ENCODE peak calls at places on chromosomes 13 and 19, in seven cellular contexts. One of them, this sample, is unnamed.
A peak's percentile ranks its signal among the peaks of the same experiment; 100 is the strongest.

GRCh38 chr13:21686761-21687391 is 16.0 kb downstream of the FGF9 start:
- DNase-seq in hepatocyte: no peak
- DNase-seq in breast epithelium: no peak
- DNase-seq in lung: no peak
- DNase-seq in thoracic aorta: no peak
- DNase-seq in AG04450: no peak
- DNase-seq in sigmoid colon: no peak
- DNase-seq in this sample: no peak

GRCh38 chr19:11539495-11540365 is 1.1 kb downstream of the CNN1 start:
- DNase-seq in hepatocyte: peak; percentile 64
- DNase-seq in breast epithelium: peak; percentile 67
- DNase-seq in sigmoid colon: peak; percentile 91
- DNase-seq in thoracic aorta: no peak
- DNase-seq in lung: no peak
- DNase-seq in AG04450: no peak
- DNase-seq in this sample: no peak

GRCh38 chr19:14107581-14108461 is 9.7 kb downstream of the PRKACA start:
- DNase-seq in AG04450: no peak
- DNase-seq in breast epithelium: no peak
- DNase-seq in lung: no peak
- DNase-seq in thoracic aorta: no peak
- DNase-seq in hepatocyte: no peak
- DNase-seq in sigmoid colon: no peak
- DNase-seq in this sample: no peak

GRCh38 chr19:2641332-2641698 is 61.2 kb downstream of the GNG7 start:
- DNase-seq in breast epithelium: no peak
- DNase-seq in sigmoid colon: no peak
- DNase-seq in lung: no peak
- DNase-seq in thoracic aorta: no peak
- DNase-seq in hepatocyte: no peak
- DNase-seq in AG04450: no peak
- DNase-seq in this sample: no peak

GRCh38 chr19:11722414-11722813 is 16.3 kb downstream of the ZNF823 start:
- DNase-seq in lung: no peak
- DNase-seq in breast epithelium: no peak
- DNase-seq in AG04450: no peak
- DNase-seq in hepatocyte: no peak
- DNase-seq in sigmoid colon: no peak
- DNase-seq in thoracic aorta: no peak
- DNase-seq in this sample: no peak

GRCh38 chr13:75514080-75515040 is 23.3 kb downstream of the COMMD6 start:
- DNase-seq in sigmoid colon: no peak
- DNase-seq in thoracic aorta: no peak
- DNase-seq in AG04450: no peak
- DNase-seq in breast epithelium: no peak
- DNase-seq in hepatocyte: no peak
- DNase-seq in lung: no peak
- DNase-seq in this sample: no peak

GRCh38 chr13:71865858-71866172 is 1.2 kb downstream of the DACH1 start:
- DNase-seq in hepatocyte: no peak
- DNase-seq in thoracic aorta: no peak
- DNase-seq in sigmoid colon: peak; percentile 62
- DNase-seq in lung: no peak
- DNase-seq in AG04450: no peak
- DNase-seq in breast epithelium: no peak
- DNase-seq in this sample: peak; percentile 5

GRCh38 chr19:8466018-8466417 is 21.2 kb downstream of the HNRNPM start:
- DNase-seq in thoracic aorta: no peak
- DNase-seq in hepatocyte: no peak
- DNase-seq in breast epithelium: no peak
- DNase-seq in AG04450: peak; percentile 73
- DNase-seq in lung: no peak
- DNase-seq in sigmoid colon: no peak
- DNase-seq in this sample: no peak

GRCh38 chr13:51900471-51900870 is 38.7 kb downstream of the CCDC70 start:
- DNase-seq in breast epithelium: no peak
- DNase-seq in lung: no peak
- DNase-seq in sigmoid colon: no peak
- DNase-seq in hepatocyte: no peak
- DNase-seq in thoracic aorta: no peak
- DNase-seq in AG04450: no peak
- DNase-seq in this sample: no peak

GRCh38 chr13:41356788-41357187 is 45.7 kb downstream of the NAA16 start:
- DNase-seq in AG04450: no peak
- DNase-seq in sigmoid colon: no peak
- DNase-seq in hepatocyte: no peak
- DNase-seq in breast epithelium: no peak
- DNase-seq in thoracic aorta: no peak
- DNase-seq in lung: no peak
- DNase-seq in this sample: no peak

GRCh38 chr13:58883405-58883804 is 1251.9 kb downstream of the PCDH17 start:
- DNase-seq in hepatocyte: no peak
- DNase-seq in breast epithelium: no peak
- DNase-seq in sigmoid colon: no peak
- DNase-seq in AG04450: no peak
- DNase-seq in thoracic aorta: no peak
- DNase-seq in lung: no peak
- DNase-seq in this sample: no peak

GRCh38 chr13:109881961-109882558 is 95.7 kb upstream of the IRS2 start:
- DNase-seq in sigmoid colon: no peak
- DNase-seq in breast epithelium: no peak
- DNase-seq in thoracic aorta: no peak
- DNase-seq in lung: no peak
- DNase-seq in AG04450: no peak
- DNase-seq in hepatocyte: no peak
- DNase-seq in this sample: no peak

GRCh38 chr19:55340144-55340783 is 588 bp downstream of the KMT5C start:
- DNase-seq in breast epithelium: peak; percentile 30
- DNase-seq in thoracic aorta: no peak
- DNase-seq in sigmoid colon: no peak
- DNase-seq in lung: no peak
- DNase-seq in AG04450: no peak
- DNase-seq in hepatocyte: peak; percentile 49
- DNase-seq in this sample: no peak

GRCh38 chr19:23065306-23065705 is 51.5 kb upstream of the ZNF730 start:
- DNase-seq in breast epithelium: no peak
- DNase-seq in sigmoid colon: no peak
- DNase-seq in thoracic aorta: no peak
- DNase-seq in lung: no peak
- DNase-seq in AG04450: no peak
- DNase-seq in hepatocyte: no peak
- DNase-seq in this sample: no peak

GRCh38 chr19:55230780-55231179 is 2.2 kb upstream of the TMEM86B start:
- DNase-seq in thoracic aorta: no peak
- DNase-seq in lung: no peak
- DNase-seq in sigmoid colon: no peak
- DNase-seq in breast epithelium: no peak
- DNase-seq in hepatocyte: no peak
- DNase-seq in AG04450: no peak
- DNase-seq in this sample: no peak

GRCh38 chr13:19818223-19818842 is 35.6 kb upstream of the PSPC1 start:
- DNase-seq in hepatocyte: peak; percentile 57
- DNase-seq in breast epithelium: no peak
- DNase-seq in lung: peak; percentile 74
- DNase-seq in AG04450: no peak
- DNase-seq in sigmoid colon: no peak
- DNase-seq in thoracic aorta: no peak
- DNase-seq in this sample: peak; percentile 44

GRCh38 chr13:113118328-113119021 is 4.1 kb upstream of the F10 start:
- DNase-seq in thoracic aorta: no peak
- DNase-seq in AG04450: no peak
- DNase-seq in lung: no peak
- DNase-seq in hepatocyte: no peak
- DNase-seq in sigmoid colon: no peak
- DNase-seq in breast epithelium: no peak
- DNase-seq in this sample: no peak

GRCh38 chr19:32566246-32566830 is 14.7 kb upstream of the PDCD5 start:
- DNase-seq in breast epithelium: no peak
- DNase-seq in hepatocyte: no peak
- DNase-seq in AG04450: no peak
- DNase-seq in thoracic aorta: no peak
- DNase-seq in sigmoid colon: no peak
- DNase-seq in lung: no peak
- DNase-seq in this sample: no peak

DNA sequence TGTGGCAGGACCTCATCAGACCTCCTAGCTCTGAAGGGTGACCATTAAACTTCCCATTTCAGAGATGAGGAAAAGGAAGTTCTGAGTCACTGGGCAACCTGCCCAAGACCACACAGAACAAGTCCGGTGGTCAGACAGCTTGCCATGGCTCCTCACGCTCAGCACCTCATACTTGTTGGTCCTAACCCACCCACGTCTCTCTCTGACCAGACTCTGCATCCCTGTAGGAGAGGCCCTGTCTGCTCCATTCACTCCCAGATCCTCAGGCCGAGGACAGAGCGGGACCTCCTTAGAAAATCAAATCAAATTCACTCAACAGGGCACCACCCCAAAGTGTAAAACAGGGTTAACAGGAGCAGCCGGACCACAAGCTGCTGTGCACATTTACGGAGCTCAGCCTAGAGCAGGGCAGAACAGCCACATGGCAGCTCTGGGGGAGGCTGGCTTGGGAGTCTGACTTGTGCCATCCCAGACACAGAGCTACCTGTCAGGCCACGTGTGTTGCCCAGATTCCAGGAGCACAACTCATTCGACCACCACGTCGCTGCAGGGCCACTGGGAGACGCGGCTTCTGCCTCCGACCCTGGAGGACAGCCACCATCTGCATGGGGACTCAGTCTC is 1.7 kb downstream of the MIER2 start:
- DNase-seq in thoracic aorta: no peak
- DNase-seq in hepatocyte: no peak
- DNase-seq in sigmoid colon: peak; percentile 80
- DNase-seq in AG04450: peak; percentile 65
- DNase-seq in lung: peak; percentile 52
- DNase-seq in breast epithelium: no peak
- DNase-seq in this sample: no peak
- H3K27ac ChIP-seq in thoracic aorta: peak overlapping the region; percentile 20
- H3K27ac ChIP-seq in hepatocyte: no peak overlapping the region
- H3K27ac ChIP-seq in sigmoid colon: peak overlapping the region; percentile 83
- H3K27ac ChIP-seq in AG04450: peak overlapping the region; percentile 22
- H3K27ac ChIP-seq in lung: no peak overlapping the region
- H3K27ac ChIP-seq in breast epithelium: peak overlapping the region; percentile 73
- H3K27ac ChIP-seq in this sample: peak overlapping the region; percentile 83

GRCh38 chr19:10491472-10492047 is 11.6 kb downstream of the KEAP1 start:
- DNase-seq in sigmoid colon: no peak
- DNase-seq in thoracic aorta: no peak
- DNase-seq in breast epithelium: no peak
- DNase-seq in lung: no peak
- DNase-seq in hepatocyte: no peak
- DNase-seq in AG04450: no peak
- DNase-seq in this sample: no peak

GRCh38 chr19:10486551-10486950 is 16.6 kb downstream of the KEAP1 start:
- DNase-seq in breast epithelium: no peak
- DNase-seq in sigmoid colon: no peak
- DNase-seq in AG04450: no peak
- DNase-seq in hepatocyte: no peak
- DNase-seq in thoracic aorta: no peak
- DNase-seq in lung: no peak
- DNase-seq in this sample: no peak
- H3K4me3 ChIP-seq in breast epithelium: no peak overlapping the region
- H3K4me3 ChIP-seq in sigmoid colon: no peak overlapping the region
- H3K4me3 ChIP-seq in AG04450: no peak overlapping the region
- H3K4me3 ChIP-seq in hepatocyte: no peak overlapping the region
- H3K4me3 ChIP-seq in thoracic aorta: no peak overlapping the region
- H3K4me3 ChIP-seq in lung: no peak overlapping the region
- H3K4me3 ChIP-seq in this sample: no peak overlapping the region

GRCh38 chr19:1587872-1588271 is 4.8 kb downstream of the MBD3 start:
- DNase-seq in breast epithelium: no peak
- DNase-seq in AG04450: no peak
- DNase-seq in lung: no peak
- DNase-seq in thoracic aorta: no peak
- DNase-seq in sigmoid colon: no peak
- DNase-seq in hepatocyte: no peak
- DNase-seq in this sample: no peak

GRCh38 chr19:1592755-1593628 is at the start of gene MBD3:
- DNase-seq in lung: peak; percentile 90
- DNase-seq in hepatocyte: peak; percentile 98
- DNase-seq in sigmoid colon: peak; percentile 96
- DNase-seq in AG04450: peak; percentile 85
- DNase-seq in thoracic aorta: peak; percentile 75
- DNase-seq in breast epithelium: peak; percentile 92
- DNase-seq in this sample: peak; percentile 96

GRCh38 chr19:1591421-1592022 is 1.1 kb downstream of the MBD3 start:
- DNase-seq in lung: no peak
- DNase-seq in thoracic aorta: no peak
- DNase-seq in sigmoid colon: no peak
- DNase-seq in hepatocyte: peak; percentile 37
- DNase-seq in AG04450: no peak
- DNase-seq in breast epithelium: no peak
- DNase-seq in this sample: peak; percentile 36

GRCh38 chr19:1592023-1592754 is 476 bp downstream of the MBD3 start:
- DNase-seq in AG04450: peak; percentile 49
- DNase-seq in thoracic aorta: peak; percentile 19
- DNase-seq in hepatocyte: peak; percentile 97
- DNase-seq in breast epithelium: peak; percentile 68
- DNase-seq in lung: peak; percentile 81
- DNase-seq in sigmoid colon: peak; percentile 93
- DNase-seq in this sample: peak; percentile 94

GRCh38 chr19:1590641-1591397 is 1.8 kb downstream of the MBD3 start:
- DNase-seq in lung: no peak
- DNase-seq in sigmoid colon: no peak
- DNase-seq in breast epithelium: no peak
- DNase-seq in thoracic aorta: no peak
- DNase-seq in hepatocyte: peak; percentile 59
- DNase-seq in AG04450: no peak
- DNase-seq in this sample: peak; percentile 59
- TF ChIP-seq CTCF in lung: no peak
- TF ChIP-seq CTCF in sigmoid colon: no peak
- TF ChIP-seq CTCF in breast epithelium: no peak
- TF ChIP-seq CTCF in thoracic aorta: no peak
- TF ChIP-seq CTCF in hepatocyte: peak; percentile 32
- TF ChIP-seq CTCF in AG04450: peak; percentile 57
- TF ChIP-seq CTCF in this sample: peak; percentile 37

DNA sequence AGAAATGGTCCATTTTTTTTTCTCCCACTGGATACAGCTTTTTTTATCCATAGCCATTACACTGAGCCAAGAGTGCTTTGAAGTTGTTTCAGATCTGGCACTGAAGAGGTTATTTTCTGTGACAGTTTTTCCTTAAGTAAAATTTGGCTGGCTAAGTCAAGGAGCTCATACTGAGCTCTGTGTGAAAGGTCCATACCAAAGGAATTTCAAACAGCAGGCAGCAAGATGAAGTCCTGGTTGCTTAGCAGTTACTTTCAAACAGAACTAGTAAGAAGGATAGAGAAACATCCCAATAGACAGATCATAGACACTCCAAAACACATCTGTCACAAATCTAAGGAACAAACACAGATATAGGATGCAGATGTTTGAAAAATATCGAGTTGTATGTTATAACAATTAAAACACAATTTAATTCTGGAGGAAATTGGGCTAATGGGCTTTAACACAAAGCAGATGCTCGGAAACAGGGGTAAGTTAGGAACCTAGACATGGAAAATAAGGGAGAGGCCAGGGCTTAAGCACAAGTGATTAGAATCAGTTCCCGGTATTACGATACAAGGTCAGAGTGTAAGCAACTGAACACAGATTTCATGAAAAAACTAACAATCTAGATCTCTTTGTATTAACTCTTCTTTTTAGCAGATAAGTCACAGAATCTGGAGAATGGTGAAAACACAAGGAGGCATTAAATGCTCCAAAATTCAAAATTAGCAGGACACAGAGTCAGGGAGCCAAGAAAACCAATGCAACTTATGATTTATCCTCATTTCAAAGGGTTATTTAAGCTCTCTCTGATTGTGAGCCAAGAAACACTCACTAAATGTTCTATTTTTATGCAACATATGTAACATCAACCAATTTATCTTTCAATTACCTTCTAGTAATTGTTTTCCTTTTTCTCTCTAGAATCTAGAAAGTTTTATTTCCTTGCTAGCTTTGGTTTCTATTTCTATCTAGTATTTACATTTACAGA is 1992.9 kb upstream of the PCDH20 start:
- DNase-seq in lung: no peak
- DNase-seq in sigmoid colon: no peak
- DNase-seq in hepatocyte: no peak
- DNase-seq in thoracic aorta: no peak
- DNase-seq in breast epithelium: no peak
- DNase-seq in AG04450: no peak
- DNase-seq in this sample: peak; percentile 56
- H3K27ac ChIP-seq in lung: no peak overlapping the region
- H3K27ac ChIP-seq in sigmoid colon: no peak overlapping the region
- H3K27ac ChIP-seq in hepatocyte: peak overlapping the region; percentile 5
- H3K27ac ChIP-seq in thoracic aorta: no peak overlapping the region
- H3K27ac ChIP-seq in breast epithelium: no peak overlapping the region
- H3K27ac ChIP-seq in AG04450: no peak overlapping the region
- H3K27ac ChIP-seq in this sample: no peak overlapping the region